ENCODE peak calls at places on chromosomes 2 and 18, in six cellular contexts. I is tibial artery, N is GM06990, H is epithelial cell of esophagus, K is kidney, F is endothelial cell. V is an unnamed sample.

GRCh38 chr2:40130251-40130994 is 321.5 kb downstream of the SLC8A1 start:
- DNase-seq in I (no peak), N (no peak), H (no peak), K (no peak), F (no peak), V (no peak)

GRCh38 chr18:2348003-2348402 is 223.3 kb downstream of the METTL4 start:
- DNase-seq in I (no peak), N (no peak), H (no peak), K (no peak), F (no peak), V (no peak)

GRCh38 chr2:176491172-176491904 is 222.1 kb downstream of the MTX2 start:
- DNase-seq in I (peak), N (peak), H (peak), K (peak), F (no peak), V (no peak)

GRCh38 chr2:120539937-120540718 is 194.2 kb downstream of the INHBB start:
- DNase-seq in I (peak), N (no peak), H (peak), K (peak), F (no peak), V (peak)

GRCh38 chr18:26436176-26437031 is 111.9 kb downstream of the KCTD1 start:
- DNase-seq in I (no peak), N (no peak), H (peak), K (no peak), F (no peak), V (peak)

GRCh38 chr2:218722876-218723477 is 12.3 kb downstream of the TTLL4 start:
- DNase-seq in I (no peak), N (no peak), H (no peak), K (no peak), F (no peak), V (no peak)

GRCh38 chr2:28644760-28645159 is 106.9 kb upstream of the PPP1CB start:
- DNase-seq in I (no peak), N (no peak), H (no peak), K (no peak), F (no peak), V (no peak)

GRCh38 chr2:118246726-118247125 is 158.5 kb downstream of the INSIG2 start:
- DNase-seq in I (no peak), N (no peak), H (no peak), K (no peak), F (no peak), V (no peak)

GRCh38 chr2:50438293-50438692 is 593.6 kb downstream of the NRXN1 start:
- DNase-seq in I (no peak), N (no peak), H (no peak), K (no peak), F (no peak), V (no peak)

GRCh38 chr18:398866-399637 is 101.4 kb downstream of the COLEC12 start:
- DNase-seq in I (no peak), N (no peak), H (peak), K (no peak), F (no peak), V (no peak)

GRCh38 chr18:75068682-75069435 is 140.1 kb downstream of the PTGR3 start:
- DNase-seq in I (no peak), N (no peak), H (peak), K (no peak), F (no peak), V (peak)

GRCh38 chr2:1936411-1936980 is 192.2 kb upstream of the PXDN start:
- DNase-seq in I (no peak), N (no peak), H (no peak), K (no peak), F (no peak), V (no peak)

GRCh38 chr2:160482673-160483072 is 10.9 kb downstream of the RBMS1 start:
- DNase-seq in I (no peak), N (no peak), H (no peak), K (no peak), F (no peak), V (no peak)

GRCh38 chr2:75064691-75065396 is 106.4 kb downstream of the POLE4 start:
- DNase-seq in I (peak), N (peak), H (peak), K (no peak), F (peak), V (no peak)

GRCh38 chr2:217785544-217786045 is 217.2 kb downstream of the TNS1 start:
- DNase-seq in I (peak), N (peak), H (peak), K (peak), F (peak), V (peak)

GRCh38 chr2:10552871-10553245 is 104.7 kb upstream of the ODC1 start:
- DNase-seq in I (peak), N (no peak), H (no peak), K (peak), F (no peak), V (no peak)

GRCh38 chr2:113796592-113797180 is 40.2 kb upstream of the SLC35F5 start:
- DNase-seq in I (no peak), N (no peak), H (no peak), K (no peak), F (no peak), V (no peak)

GRCh38 chr2:225512873-225513580 is 113.5 kb downstream of the NYAP2 start:
- DNase-seq in I (no peak), N (no peak), H (peak), K (no peak), F (no peak), V (no peak)

GRCh38 chr2:36371070-36371962 is 15.7 kb downstream of the CRIM1 start:
- DNase-seq in I (no peak), N (no peak), H (no peak), K (no peak), F (no peak), V (no peak)

GRCh38 chr2:49265471-49265870 is 111.2 kb upstream of the FSHR start:
- DNase-seq in I (no peak), N (no peak), H (no peak), K (no peak), F (peak), V (no peak)

GRCh38 chr18:7617738-7618422 is 50.8 kb downstream of the PTPRM start:
- DNase-seq in I (peak), N (no peak), H (peak), K (no peak), F (no peak), V (no peak)

GRCh38 chr2:54508521-54508920 is 52.4 kb downstream of the SPTBN1 start:
- DNase-seq in I (no peak), N (no peak), H (no peak), K (no peak), F (no peak), V (no peak)

GRCh38 chr18:58051765-58052460 is 7.9 kb downstream of the NEDD4L start:
- DNase-seq in I (no peak), N (no peak), H (peak), K (no peak), F (no peak), V (no peak)

DNA sequence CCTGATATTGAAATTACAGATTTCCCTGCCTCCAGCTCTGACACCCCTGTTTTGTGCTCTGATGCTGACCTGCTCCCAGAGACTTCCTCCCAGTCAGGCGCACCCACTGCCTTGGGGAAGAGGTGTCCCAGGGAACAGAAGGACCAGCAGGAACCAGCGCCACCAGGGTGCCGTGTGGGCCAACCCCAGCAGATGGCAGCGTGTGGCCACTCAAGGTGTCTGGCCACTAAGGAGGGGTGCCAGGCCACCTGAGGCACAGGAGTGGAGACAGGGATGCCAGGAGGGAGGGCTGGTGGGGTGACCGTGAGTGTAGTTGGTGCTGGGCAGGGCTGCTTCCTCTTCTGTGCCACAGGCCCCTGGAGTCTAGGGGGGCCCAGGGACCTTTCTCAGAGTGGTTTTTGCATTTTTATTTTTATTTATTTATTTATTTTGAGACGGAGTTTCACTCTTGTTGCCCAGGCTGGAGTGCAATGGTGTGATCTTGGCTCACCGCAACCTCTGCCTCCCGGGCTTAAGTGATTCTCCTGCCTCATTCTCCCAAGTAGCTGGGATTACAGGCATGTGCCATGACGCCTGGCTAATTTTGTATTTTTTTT is 56.0 kb downstream of the TEX44 start:
- DNase-seq in I (peak), N (no peak), H (peak), K (peak), F (peak), V (no peak)
- TF ChIP-seq CTCF in I (peak), N (peak), H (peak), K (peak), F (peak), V (peak)

GRCh38 chr2:236702693-236703092 is 133.1 kb downstream of the ACKR3 start:
- DNase-seq in I (no peak), N (no peak), H (no peak), K (no peak), F (no peak), V (no peak)
- TF ChIP-seq CTCF in I (no peak), N (no peak), H (no peak), K (no peak), F (no peak), V (no peak)

GRCh38 chr2:98088261-98088660 is 1.3 kb downstream of the VWA3B start:
- DNase-seq in I (peak), N (no peak), H (no peak), K (no peak), F (no peak), V (no peak)
- TF ChIP-seq CTCF in I (no peak), N (peak), H (no peak), K (no peak), F (no peak), V (no peak)

GRCh38 chr2:63841254-63842022 is at the start of gene UGP2:
- DNase-seq in I (peak), N (peak), H (peak), K (peak), F (peak), V (peak)
- TF ChIP-seq CTCF in I (no peak), N (peak), H (peak), K (no peak), F (no peak), V (peak)

GRCh38 chr2:85838181-85838580 is 50.6 kb downstream of the ST3GAL5 start:
- DNase-seq in I (no peak), N (no peak), H (peak), K (no peak), F (no peak), V (peak)
- TF ChIP-seq CTCF in I (no peak), N (peak), H (no peak), K (no peak), F (no peak), V (no peak)

V was measured in osteocyte.